ENCODE peak calls at places on chromosomes 11 and 22, in four cellular contexts. L is GM12878, Y is WTC11, K is K562. A is an unnamed sample.

GRCh38 chr11:17683378-17684161 is 35.8 kb upstream of the MYOD1 start:
- DNase-seq in K (no peak), L (no peak), Y (no peak), A (peak; percentile 42)

GRCh38 chr11:118673361-118674093 is 5.9 kb downstream of the TREH start:
- DNase-seq in L (no peak), Y (no peak), K (no peak), A (peak; percentile 97)

GRCh38 chr11:3631331-3631730 is 10.5 kb downstream of the ART5 start:
- DNase-seq in K (no peak), L (no peak), Y (no peak), A (no peak)

GRCh38 chr11:116821050-116821918 is 1.8 kb downstream of the APOA4 start:
- DNase-seq in K (no peak), L (no peak), Y (no peak), A (no peak)

GRCh38 chr22:20996598-20997535 is 5.1 kb downstream of the THAP7 start:
- DNase-seq in Y (no peak), L (no peak), K (no peak), A (no peak)

GRCh38 chr11:12284321-12285050 is 92.9 kb upstream of the PARVA start:
- DNase-seq in K (no peak), Y (no peak), L (no peak), A (no peak)

GRCh38 chr11:87369888-87370287 is 332.2 kb downstream of the TMEM135 start:
- DNase-seq in Y (no peak), K (no peak), L (no peak), A (no peak)

GRCh38 chr11:8225589-8226036 is 38.1 kb downstream of the LMO1 start:
- DNase-seq in K (peak; percentile 91), L (no peak), Y (peak; percentile 96), A (peak; percentile 39)

GRCh38 chr11:6406370-6406769 is 12.5 kb downstream of the APBB1 start:
- DNase-seq in L (no peak), K (no peak), Y (no peak), A (no peak)

GRCh38 chr11:41281131-41281742 is 178.2 kb downstream of the LRRC4C start:
- DNase-seq in K (no peak), L (no peak), Y (no peak), A (no peak)

GRCh38 chr11:7691759-7692334 is 14.4 kb downstream of the OVCH2 start:
- DNase-seq in K (no peak), Y (no peak), L (no peak), A (no peak)

GRCh38 chr11:121534131-121535093 is 81.6 kb upstream of the SORL1-AS1 start:
- DNase-seq in Y (no peak), L (no peak), K (no peak), A (no peak)

GRCh38 chr11:106397787-106398355 is 320.4 kb downstream of the AASDHPPT start:
- DNase-seq in K (no peak), L (no peak), Y (no peak), A (no peak)

GRCh38 chr11:110989734-110990133 is 255.8 kb upstream of the POU2AF2 start:
- DNase-seq in Y (no peak), K (no peak), L (no peak), A (no peak)

GRCh38 chr22:42644422-42645340 is 4.3 kb upstream of the ATP5MGL start:
- DNase-seq in L (no peak), K (no peak), Y (no peak), A (no peak)

GRCh38 chr11:46352063-46352841 is 5.0 kb downstream of the DGKZ start:
- DNase-seq in K (peak; percentile 85), Y (peak; percentile 86), L (no peak), A (no peak)

GRCh38 chr11:35427158-35427557 is 7.8 kb upstream of the SLC1A2 start:
- DNase-seq in Y (no peak), K (no peak), L (no peak), A (no peak)

GRCh38 chr22:24925586-24926427 is 20.7 kb downstream of the LHFPL7 start:
- DNase-seq in K (no peak), Y (peak; percentile 29), L (no peak), A (no peak)

GRCh38 chr11:105923814-105924213 is 98.2 kb downstream of the MSANTD4 start:
- DNase-seq in L (no peak), Y (no peak), K (no peak), A (no peak)

GRCh38 chr11:33109242-33109641 is 52.0 kb downstream of the CSTF3 start:
- DNase-seq in K (no peak), L (no peak), Y (no peak), A (no peak)

GRCh38 chr11:77346906-77347603 is 45.6 kb upstream of the GDPD4 start:
- DNase-seq in L (no peak), Y (no peak), K (no peak), A (no peak)

GRCh38 chr11:79768343-79768742 is 327.5 kb upstream of the TENM4 start:
- DNase-seq in K (no peak), Y (no peak), L (no peak), A (no peak)

GRCh38 chr11:102225689-102226562 is 91.4 kb upstream of the BIRC3 start:
- DNase-seq in K (no peak), Y (no peak), L (no peak), A (peak; percentile 28)

GRCh38 chr22:37193629-37194191 is 5.7 kb upstream of the C1QTNF6 start:
- DNase-seq in K (peak; percentile 20), Y (no peak), L (no peak), A (peak; percentile 43)

GRCh38 chr11:3627291-3627690 is 14.5 kb downstream of the ART5 start:
- DNase-seq in K (no peak), L (no peak), Y (no peak), A (no peak)

GRCh38 chr11:1448882-1449281 is 37.7 kb downstream of the MOB2 start:
- DNase-seq in K (no peak), L (no peak), Y (no peak), A (no peak)

GRCh38 chr11:27388001-27388400 is 25.0 kb upstream of the CCDC34 start:
- DNase-seq in L (no peak), K (peak; percentile 45), Y (no peak), A (no peak)

GRCh38 chr11:27386176-27386575 is 23.2 kb upstream of the CCDC34 start:
- DNase-seq in Y (no peak), L (no peak), K (no peak), A (no peak)

GRCh38 chr11:27387362-27387761 is 24.3 kb upstream of the CCDC34 start:
- DNase-seq in L (no peak), Y (no peak), K (no peak), A (no peak)

GRCh38 chr11:27383645-27384044 is 20.6 kb upstream of the CCDC34 start:
- DNase-seq in L (no peak), Y (no peak), K (no peak), A (no peak)

DNA sequence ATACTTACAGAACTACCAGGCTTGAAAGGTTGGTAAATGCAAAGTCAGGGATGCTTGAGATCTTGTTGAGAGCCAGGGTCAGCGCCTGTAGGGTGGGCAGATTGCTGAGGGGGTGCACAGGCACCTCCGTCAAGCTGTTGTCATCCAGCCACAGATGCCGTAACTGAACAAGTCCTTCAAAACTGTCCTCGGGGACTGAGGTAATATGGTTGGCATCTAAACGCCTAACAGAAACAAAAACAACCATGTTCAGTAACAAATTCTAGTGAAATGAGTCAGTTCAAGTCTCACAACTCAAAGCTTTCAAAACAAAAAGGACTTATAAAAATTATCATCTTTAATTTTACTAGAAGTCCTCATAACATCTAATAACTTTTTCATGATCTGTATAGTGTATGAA is 22.2 kb upstream of the CCDC34 start:
- DNase-seq in L (no peak), Y (no peak), K (no peak), A (no peak)
- TF ChIP-seq NR2C2 in L (no peak), Y (no peak), K (no peak), A (no peak)

GRCh38 chr11:60855726-60856633 is at the start of gene PTGDR2:
- DNase-seq in K (peak; percentile 49), Y (no peak), L (no peak), A (peak; percentile 71)

GRCh38 chr11:60859616-60860250 is 4.0 kb upstream of the PTGDR2 start:
- DNase-seq in K (no peak), Y (no peak), L (no peak), A (no peak)

GRCh38 chr11:60858731-60859464 is 3.1 kb upstream of the PTGDR2 start:
- DNase-seq in Y (no peak), L (no peak), K (no peak), A (no peak)

GRCh38 chr11:60858236-60858635 is 2.5 kb upstream of the PTGDR2 start:
- DNase-seq in K (no peak), L (no peak), Y (no peak), A (no peak)

DNA sequence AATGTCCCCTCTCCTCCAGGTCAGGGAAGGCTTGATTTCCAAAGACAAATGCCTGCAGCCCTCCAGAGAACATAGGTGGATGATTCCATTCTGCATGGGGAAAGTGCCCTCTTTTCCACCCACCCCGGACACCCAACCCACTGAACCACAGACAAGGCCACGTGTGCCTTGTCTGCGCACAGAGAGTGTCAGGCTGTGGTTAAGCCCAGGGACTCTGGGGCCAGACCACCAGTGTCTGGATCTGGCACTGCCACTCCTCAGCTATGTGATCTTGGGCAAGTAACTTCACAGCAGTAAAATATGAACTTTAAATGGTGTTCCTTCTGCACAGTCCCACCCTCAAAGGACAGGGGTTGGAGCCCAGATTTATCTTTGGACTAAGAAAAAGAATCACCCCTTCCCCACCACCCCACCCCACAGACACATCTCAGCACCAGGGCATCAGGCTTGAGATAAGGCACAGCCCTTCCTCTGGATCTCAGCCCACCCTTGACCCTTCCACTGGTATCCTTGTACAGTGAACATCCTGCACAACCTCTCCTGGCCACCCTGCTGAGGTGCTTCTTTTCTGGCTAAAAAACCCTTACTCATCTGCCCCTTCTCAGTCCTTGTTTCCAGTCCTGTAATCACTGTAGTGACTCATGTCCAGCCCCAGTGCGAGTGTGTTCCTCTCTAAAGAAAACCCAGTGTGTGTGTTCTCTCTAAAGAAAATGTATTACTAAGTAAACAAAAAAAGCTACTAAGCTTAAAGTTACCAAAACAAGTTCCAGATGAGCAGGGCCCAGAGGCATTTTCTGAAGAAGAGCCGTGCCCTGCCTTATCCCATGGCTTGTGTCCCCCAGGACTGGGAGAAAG is 1.9 kb upstream of the PTGDR2 start:
- DNase-seq in Y (no peak), K (no peak), L (no peak), A (no peak)
- TF ChIP-seq NR2C2 in Y (no peak), K (no peak), L (no peak), A (no peak)

GRCh38 chr11:69394902-69395690 is 86.4 kb upstream of the LINC01488 start:
- DNase-seq in L (no peak), Y (no peak), K (no peak), A (no peak)
- TF ChIP-seq NR2C2 in L (no peak), Y (no peak), K (no peak), A (no peak)

GRCh38 chr11:60184824-60185511 is 2.1 kb upstream of the MS4A6A start:
- DNase-seq in Y (no peak), K (no peak), L (peak; percentile 53), A (no peak)

GRCh38 chr11:60183595-60184201 is 815 bp upstream of the MS4A6A start:
- DNase-seq in L (no peak), K (no peak), Y (no peak), A (no peak)

DNA sequence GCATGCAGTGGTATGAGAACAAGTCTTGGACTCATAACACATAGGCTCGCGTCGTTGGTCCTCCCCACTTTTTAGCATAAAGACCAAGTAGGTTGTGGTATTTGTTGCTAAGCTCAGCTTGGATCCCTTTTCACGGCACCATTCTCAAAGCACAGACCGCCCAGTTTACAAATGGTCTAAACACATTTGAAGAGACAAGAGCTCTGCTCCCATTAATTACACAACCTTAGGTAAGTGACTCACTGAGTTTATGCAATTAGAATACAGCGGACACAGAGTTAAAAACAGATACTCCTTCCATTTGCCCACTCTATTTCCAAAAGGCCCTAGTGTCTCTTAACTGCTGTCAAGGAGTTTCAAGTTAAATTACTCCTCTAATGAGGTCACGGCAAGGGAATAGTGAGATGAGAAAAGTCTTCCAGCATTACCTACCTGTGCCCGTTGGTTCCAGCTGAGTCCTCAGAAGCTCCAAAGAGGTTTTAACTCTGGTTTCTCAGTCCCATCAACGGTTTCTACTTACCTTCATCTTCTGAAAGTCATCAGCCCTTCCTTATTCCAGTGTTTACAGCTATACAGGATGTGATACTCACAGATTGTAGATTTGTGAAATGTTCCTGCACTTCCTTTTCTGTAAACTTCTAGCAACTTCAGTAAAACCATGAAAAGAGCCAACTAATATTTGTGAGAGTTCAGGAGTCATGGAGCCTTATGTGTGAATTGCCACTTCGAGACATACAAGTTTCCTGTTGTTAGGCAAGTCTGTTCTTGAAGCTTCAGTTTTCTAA is at the start of gene MS4A6A:
- DNase-seq in K (no peak), L (no peak), Y (no peak), A (no peak)
- TF ChIP-seq NR2C2 in K (no peak), L (no peak), Y (no peak), A (no peak)